ENCODE peak calls at places on chromosome 20, in four cellular contexts. N is OCI-LY7, G is IMR-90, W is left ventricle myocardium superior. U is an unnamed sample.

GRCh38 chr20:57638173-57638894 is 18.1 kb upstream of the ZBP1 start:
- DNase-seq in N (no peak), G (no peak), W (no peak), U (no peak)

GRCh38 chr20:38159949-38160756 is 4.9 kb downstream of the TGM2 start:
- DNase-seq in N (no peak), G (no peak), W (no peak), U (no peak)

GRCh38 chr20:48260370-48260769 is 475.1 kb upstream of the SULF2 start:
- DNase-seq in N (no peak), G (no peak), W (peak; percentile 47), U (no peak)

GRCh38 chr20:25274481-25274880 is 26.6 kb downstream of the PYGB start:
- DNase-seq in N (no peak), G (no peak), W (peak; percentile 35), U (peak; percentile 12)

GRCh38 chr20:25486377-25486776 is 78.9 kb downstream of the GINS1 start:
- DNase-seq in N (no peak), G (peak; percentile 40), W (peak; percentile 56), U (no peak)

GRCh38 chr20:32823078-32823477 is 3.3 kb downstream of the MAPRE1 start:
- DNase-seq in N (no peak), G (peak; percentile 82), W (no peak), U (peak; percentile 37)

GRCh38 chr20:52619101-52619500 is 353.1 kb upstream of the TSHZ2 start:
- DNase-seq in N (no peak), G (no peak), W (no peak), U (no peak)

GRCh38 chr20:34334654-34335407 is 28.2 kb upstream of the ITCH start:
- DNase-seq in N (no peak), G (no peak), W (no peak), U (peak; percentile 32)

GRCh38 chr20:32006053-32006452 is 4.2 kb upstream of the CCM2L start:
- DNase-seq in N (no peak), G (no peak), W (no peak), U (no peak)

U was measured in testis.